ENCODE peak calls at places on chromosome 10, in nine cellular contexts. R is ovary, B is neuronal stem cell, Z is A549, V is OCI-LY7, U is neural progenitor cell, S is uterus, Y is heart left ventricle, D is colonic mucosa. Q is an unnamed sample.

GRCh38 chr10:50554995-50555568 is 68.7 kb downstream of the SGMS1 start:
- DNase-seq in S (no peak), Y (no peak), Z (no peak), D (no peak), U (peak; percentile 40), B (no peak), R (no peak), V (peak; percentile 42), Q (no peak)

GRCh38 chr10:86647773-86648705 is 6.3 kb upstream of the OPN4 start:
- DNase-seq in U (no peak), Z (no peak), Y (no peak), V (no peak), D (no peak), R (peak; percentile 23), S (no peak), B (no peak), Q (no peak)

GRCh38 chr10:123150986-123151738 is 3.0 kb upstream of the BUB3 start:
- DNase-seq in S (no peak), D (peak; percentile 31), Z (no peak), Y (no peak), B (peak; percentile 62), R (no peak), V (no peak), U (peak; percentile 71), Q (peak; percentile 70)

GRCh38 chr10:103470755-103471653 is 8.0 kb downstream of the CALHM3 start:
- DNase-seq in Z (no peak), B (no peak), U (no peak), V (peak; percentile 90), S (no peak), R (no peak), D (peak; percentile 41), Y (peak; percentile 53), Q (peak; percentile 77)

GRCh38 chr10:124591123-124591495 is 129.5 kb downstream of the LHPP start:
- DNase-seq in U (no peak), V (no peak), Z (no peak), Y (peak; percentile 19), B (no peak), D (no peak), S (no peak), R (peak; percentile 13), Q (no peak)

GRCh38 chr10:75404335-75405200 is 3.0 kb upstream of the ZNF503 start:
- DNase-seq in Y (peak; percentile 45), V (no peak), S (peak; percentile 46), Z (no peak), B (peak; percentile 58), D (peak; percentile 57), R (peak; percentile 78), U (peak; percentile 80), Q (peak; percentile 89)

GRCh38 chr10:59908808-59909143 is 2.4 kb upstream of the CCDC6 start:
- DNase-seq in S (no peak), Y (no peak), Z (no peak), D (no peak), V (no peak), U (no peak), B (no peak), R (no peak), Q (no peak)

GRCh38 chr10:62527019-62527827 is 153.1 kb downstream of the ZNF365 start:
- DNase-seq in Y (no peak), V (peak; percentile 89), Z (no peak), B (no peak), D (no peak), R (no peak), S (no peak), U (no peak), Q (no peak)

GRCh38 chr10:88980836-88981235 is 9.8 kb upstream of the FAS start:
- DNase-seq in Y (no peak), Z (no peak), B (no peak), D (no peak), V (no peak), U (no peak), S (no peak), R (no peak), Q (no peak)

GRCh38 chr10:90959826-90960225 is 38.9 kb upstream of the ANKRD1 start:
- DNase-seq in D (no peak), B (no peak), U (no peak), R (no peak), Y (no peak), V (no peak), S (no peak), Z (no peak), Q (no peak)

GRCh38 chr10:72612203-72612826 is 13.6 kb downstream of the MICU1 start:
- DNase-seq in S (no peak), U (no peak), V (no peak), D (no peak), Y (no peak), B (no peak), R (no peak), Z (no peak), Q (no peak)

GRCh38 chr10:107126668-107127067 is 37.8 kb downstream of the SORCS1 start:
- DNase-seq in B (no peak), Y (no peak), U (no peak), V (no peak), Z (no peak), D (no peak), S (no peak), R (no peak), Q (no peak)

GRCh38 chr10:102421645-102422585 is 1.3 kb downstream of the FBXL15 start:
- DNase-seq in B (no peak), Z (no peak), S (no peak), D (peak; percentile 67), V (peak; percentile 31), R (no peak), U (peak; percentile 52), Y (no peak), Q (peak; percentile 88)

GRCh38 chr10:59227136-59227673 is 50.8 kb downstream of the PHYHIPL start:
- DNase-seq in Y (no peak), D (no peak), B (no peak), V (no peak), R (no peak), U (peak; percentile 13), S (no peak), Z (peak; percentile 6), Q (no peak)

GRCh38 chr10:110008518-110009339 is 945 bp downstream of the ADD3 start:
- DNase-seq in U (peak; percentile 21), B (peak; percentile 15), Z (peak; percentile 25), Y (peak; percentile 63), S (peak; percentile 38), D (peak; percentile 84), V (peak; percentile 81), R (peak; percentile 52), Q (peak; percentile 69)

GRCh38 chr10:131021246-131021895 is 290.1 kb downstream of the TCERG1L start:
- DNase-seq in B (no peak), V (no peak), Z (no peak), U (no peak), R (no peak), S (no peak), D (no peak), Y (no peak), Q (peak; percentile 40)

GRCh38 chr10:131022369-131022768 is 289.2 kb downstream of the TCERG1L start:
- DNase-seq in Y (no peak), D (no peak), Z (no peak), U (no peak), S (no peak), V (no peak), R (no peak), B (no peak), Q (peak; percentile 53)

GRCh38 chr10:131019696-131020095 is 291.8 kb downstream of the TCERG1L start:
- DNase-seq in Z (no peak), S (no peak), Y (no peak), R (no peak), V (no peak), B (no peak), U (no peak), D (no peak), Q (peak; percentile 61)

GRCh38 chr10:131021967-131022366 is 289.6 kb downstream of the TCERG1L start:
- DNase-seq in R (no peak), V (no peak), S (no peak), D (no peak), U (no peak), Z (no peak), B (no peak), Y (no peak), Q (no peak)

DNA sequence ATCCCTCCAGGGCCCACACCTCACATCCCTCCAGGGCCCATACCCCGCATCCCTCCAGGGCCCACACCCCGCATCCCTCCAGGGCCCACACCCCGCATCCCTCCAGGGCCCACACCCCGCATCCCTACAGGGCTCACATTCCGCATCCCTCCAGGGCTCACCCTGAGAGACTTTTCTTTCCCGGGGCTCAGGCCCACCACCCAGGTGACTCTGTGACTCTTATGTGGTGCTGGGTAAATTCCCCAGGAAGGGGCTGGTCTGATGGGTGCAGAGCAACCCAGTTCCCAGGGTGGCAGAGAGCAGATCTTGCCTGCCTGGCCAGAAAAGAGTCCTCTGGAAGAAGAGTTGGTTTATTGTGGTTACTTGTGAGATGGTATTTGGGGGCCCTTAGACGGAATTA is 290.7 kb downstream of the TCERG1L start:
- DNase-seq in D (no peak), R (no peak), Z (no peak), Y (no peak), U (no peak), S (no peak), B (no peak), V (no peak), Q (peak; percentile 41)
- H3K9me3 ChIP-seq in D (no peaks in the 10 kb centered on the region), R (no peaks in the 10 kb centered on the region), Z (no peaks in the 10 kb centered on the region), Y (no peaks in the 10 kb centered on the region), U (no peaks in the 10 kb centered on the region), S (no peaks in the 10 kb centered on the region), B (no peaks in the 10 kb centered on the region), V (no peaks in the 10 kb centered on the region), Q (no peaks in the 10 kb centered on the region)

GRCh38 chr10:104642311-104643022 is 1.4 kb downstream of the SORCS3 start:
- DNase-seq in R (no peak), S (no peak), Z (peak; percentile 65), U (peak; percentile 93), D (peak; percentile 35), V (no peak), B (peak; percentile 71), Y (peak; percentile 42), Q (no peak)
- H3K4me3 ChIP-seq in R (no peak overlapping the region), S (no peak overlapping the region), Z (peak overlapping the region; percentile 34), U (peak overlapping the region; percentile 56), D (no peak overlapping the region), V (no peak overlapping the region), B (peak overlapping the region; percentile 75), Y (no peak overlapping the region), Q (no peak overlapping the region)

DNA sequence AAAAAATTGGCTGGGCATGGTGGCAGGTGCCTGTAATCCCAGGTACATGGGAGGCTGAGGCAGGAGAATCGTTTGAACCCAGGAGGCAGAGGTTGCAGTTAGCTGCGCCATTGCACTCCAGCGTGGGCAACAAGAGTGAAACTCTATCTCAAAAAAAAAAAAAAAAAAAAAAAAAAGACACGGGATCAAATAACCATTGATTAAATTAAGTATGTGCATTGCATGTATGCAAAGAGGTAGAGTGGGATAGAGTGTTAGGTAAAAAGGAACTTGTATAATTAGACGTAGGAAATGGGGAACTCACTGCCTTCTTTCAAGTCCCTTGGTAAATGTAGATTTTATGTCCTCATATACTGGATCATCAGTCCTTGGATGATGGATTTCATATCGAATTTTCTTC is 13.1 kb downstream of the VCL start:
- DNase-seq in Z (no peak), R (no peak), S (no peak), U (no peak), Y (no peak), B (no peak), V (no peak), D (no peak), Q (no peak)
- H3K27ac ChIP-seq in Z (peak overlapping the region; percentile 80), R (no peak overlapping the region), S (no peak overlapping the region), U (no peak overlapping the region), Y (peak overlapping the region; percentile 22), B (no peak overlapping the region), V (peak overlapping the region; percentile 95), D (no peak overlapping the region), Q (no peak overlapping the region)

DNA sequence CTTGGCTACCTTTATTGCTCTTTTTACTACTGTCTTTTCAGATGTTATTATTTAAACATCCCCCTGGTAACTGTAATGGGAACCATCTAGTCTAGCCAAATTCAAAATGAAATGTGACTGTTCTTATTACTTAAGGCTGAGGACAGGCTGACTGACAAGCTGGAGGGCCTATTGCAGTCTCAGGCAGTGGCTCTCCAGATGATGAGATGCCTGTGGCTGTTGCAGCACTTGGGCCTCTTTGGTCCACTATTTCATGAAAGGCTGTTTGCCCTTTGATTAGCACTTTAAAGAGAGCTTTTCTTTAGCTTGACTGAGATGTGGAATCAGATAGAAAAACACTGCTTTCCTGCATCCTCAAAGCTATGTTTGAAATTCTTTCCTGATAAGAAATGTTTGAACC is 540.5 kb downstream of the SORCS3 start:
- DNase-seq in V (no peak), Y (no peak), R (no peak), B (no peak), Z (no peak), D (no peak), S (no peak), U (no peak), Q (no peak)
- H3K9me3 ChIP-seq in V (no peaks in the 10 kb centered on the region), Y (no peaks in the 10 kb centered on the region), R (no peaks in the 10 kb centered on the region), B (no peaks in the 10 kb centered on the region), Z (no peaks in the 10 kb centered on the region), D (no peaks in the 10 kb centered on the region), S (no peaks in the 10 kb centered on the region), U (no peaks in the 10 kb centered on the region), Q (no peaks in the 10 kb centered on the region)

Q was measured in upper lobe of right lung.